ENCODE peak calls at places on chromosomes 6 and 20, in eight cellular contexts. W is LHCN-M2; P is activated T-cell treated with anti-CD3 and anti-CD28 coated beads, Interleukin-2, amount 50 U/mL, for 1 hour; Y is GM04504; G is mucosa of gallbladder; S is GM03348; M is HFFc6; F is GM06990. C is an unnamed sample.

GRCh38 chr6:115838763-115839401 is 221.8 kb downstream of the FRK start:
- DNase-seq in M (no peak), Y (peak), G (no peak), P (no peak), S (peak), F (no peak), W (peak), C (no peak)

GRCh38 chr6:109695468-109695867 is 4.4 kb downstream of the FIG4 start:
- DNase-seq in G (no peak), S (no peak), F (no peak), M (no peak), W (peak), P (no peak), Y (no peak), C (no peak)

GRCh38 chr6:43491750-43492661 is 14.6 kb downstream of the TJAP1 start:
- DNase-seq in Y (no peak), W (peak), S (peak), M (peak), F (no peak), G (peak), P (no peak), C (peak)

GRCh38 chr6:160374836-160375560 is 26.8 kb downstream of the SLC22A3 start:
- DNase-seq in W (no peak), Y (no peak), G (no peak), F (no peak), M (no peak), S (no peak), P (no peak), C (no peak)

GRCh38 chr6:139972116-139972515 is 597.7 kb upstream of the CITED2 start:
- DNase-seq in M (no peak), S (no peak), W (no peak), G (no peak), Y (no peak), F (no peak), P (no peak), C (no peak)

GRCh38 chr6:99030915-99031314 is 83.2 kb upstream of the FBXL4 start:
- DNase-seq in F (no peak), M (no peak), Y (no peak), W (no peak), P (no peak), G (no peak), S (no peak), C (no peak)

GRCh38 chr6:73523434-73524123 is 2.7 kb upstream of the EEF1A1 start:
- DNase-seq in M (no peak), F (peak), W (no peak), S (peak), Y (no peak), G (peak), P (peak), C (no peak)

GRCh38 chr6:16288163-16288562 is 49.8 kb downstream of the GMPR start:
- DNase-seq in Y (no peak), W (no peak), F (no peak), S (no peak), M (no peak), G (no peak), P (no peak), C (no peak)

GRCh38 chr20:44761423-44761822 is 15.8 kb downstream of the KCNK15 start:
- DNase-seq in F (no peak), P (no peak), M (no peak), S (no peak), W (no peak), G (no peak), Y (no peak), C (no peak)

GRCh38 chr6:34386316-34387137 is 5.9 kb downstream of the NUDT3 start:
- DNase-seq in M (peak), Y (peak), P (no peak), S (peak), W (peak), G (no peak), F (no peak), C (no peak)

GRCh38 chr6:150898390-150899170 is 33.1 kb downstream of the MTHFD1L start:
- DNase-seq in Y (peak), M (no peak), G (no peak), W (no peak), S (peak), F (no peak), P (no peak), C (no peak)

GRCh38 chr20:40286991-40287531 is 402.0 kb downstream of the MAFB start:
- DNase-seq in F (no peak), G (peak), S (no peak), W (no peak), P (no peak), Y (no peak), M (no peak), C (no peak)

GRCh38 chr6:26224940-26225847 is 138.0 kb downstream of the HFE start:
- DNase-seq in M (peak), S (peak), G (peak), W (no peak), Y (no peak), F (no peak), P (peak), C (peak)

GRCh38 chr6:148866657-148867268 is 119.9 kb downstream of the UST start:
- DNase-seq in F (no peak), S (no peak), M (no peak), Y (no peak), G (no peak), W (no peak), P (no peak), C (no peak)

GRCh38 chr6:118298476-118298875 is 249.6 kb upstream of the PLN start:
- DNase-seq in M (no peak), P (no peak), Y (no peak), W (no peak), F (no peak), G (no peak), S (no peak), C (no peak)

GRCh38 chr20:11117808-11118528 is 444.2 kb upstream of the JAG1 start:
- DNase-seq in P (no peak), Y (no peak), G (no peak), M (peak), W (peak), F (no peak), S (peak), C (no peak)

GRCh38 chr20:6045566-6045965 is 8.3 kb downstream of the LRRN4 start:
- DNase-seq in Y (no peak), F (no peak), M (no peak), G (no peak), P (no peak), W (peak), S (peak), C (no peak)

GRCh38 chr20:21508230-21509078 is 5.4 kb downstream of the NKX2-2 start:
- DNase-seq in P (no peak), S (no peak), G (no peak), W (no peak), M (no peak), F (no peak), Y (no peak), C (no peak)

GRCh38 chr6:26031151-26031594 is 56.1 kb upstream of the HFE start:
- DNase-seq in F (no peak), M (no peak), G (no peak), W (peak), P (no peak), S (no peak), Y (no peak), C (no peak)

GRCh38 chr6:163940705-163941470 is 526.4 kb downstream of the QKI start:
- DNase-seq in F (no peak), W (no peak), M (no peak), G (no peak), Y (no peak), S (no peak), P (no peak), C (no peak)

GRCh38 chr6:4610256-4610655 is 165.9 kb upstream of the CDYL start:
- DNase-seq in Y (peak), G (peak), P (no peak), M (peak), W (no peak), F (no peak), S (peak), C (no peak)

C was measured in amniotic stem cell.